ENCODE peak calls at places on chromosomes 3 and 15, in seven cellular contexts. N is body of pancreas, C is GM06990, Y is HFF-Myc, X is AG10803, P is transverse colon, Q is SK-N-SH. E is an unnamed sample.

GRCh38 chr3:122754867-122755835 is 38.5 kb downstream of the HSPBAP1 start:
- DNase-seq in X (peak), Q (peak), P (no peak), C (no peak), N (peak), Y (no peak), E (no peak)

GRCh38 chr15:63038926-63039673 is 3.4 kb upstream of the TPM1 start:
- DNase-seq in Y (no peak), X (peak), N (no peak), C (no peak), Q (no peak), P (no peak), E (peak)

GRCh38 chr3:13025090-13025489 is 48.1 kb downstream of the IQSEC1 start:
- DNase-seq in N (peak), Y (no peak), X (peak), Q (no peak), C (no peak), P (no peak), E (peak)

GRCh38 chr15:35288580-35288979 is 203.5 kb upstream of the NANOGP8 start:
- DNase-seq in X (no peak), P (no peak), Q (peak), N (no peak), Y (no peak), C (no peak), E (no peak)

GRCh38 chr3:16266714-16267113 is 1.7 kb downstream of the OXNAD1 start:
- DNase-seq in X (no peak), Y (no peak), Q (no peak), P (no peak), N (no peak), C (no peak), E (no peak)

GRCh38 chr3:104916971-104917370 is 449.7 kb upstream of the ALCAM start:
- DNase-seq in X (no peak), N (no peak), P (no peak), Q (no peak), Y (no peak), C (no peak), E (peak)

GRCh38 chr15:69852482-69853275 is 245.0 kb downstream of the TLE3 start:
- DNase-seq in P (no peak), X (peak), Y (no peak), N (no peak), C (no peak), Q (no peak), E (no peak)

GRCh38 chr3:169811606-169812123 is 1.0 kb upstream of the LRRIQ4 start:
- DNase-seq in X (peak), C (no peak), Y (peak), N (no peak), P (no peak), Q (no peak), E (peak)

GRCh38 chr3:128488995-128489859 is 3.8 kb downstream of the GATA2 start:
- DNase-seq in N (peak), Y (no peak), C (no peak), X (peak), Q (peak), P (no peak), E (no peak)

GRCh38 chr3:145798005-145798404 is 363.0 kb downstream of the PLOD2 start:
- DNase-seq in N (peak), Q (no peak), X (no peak), Y (no peak), P (no peak), C (no peak), E (no peak)

GRCh38 chr3:145801699-145802098 is 359.3 kb downstream of the PLOD2 start:
- DNase-seq in P (no peak), Y (no peak), Q (no peak), N (no peak), C (no peak), X (no peak), E (no peak)

GRCh38 chr3:145798691-145799550 is 362.1 kb downstream of the PLOD2 start:
- DNase-seq in Y (no peak), Q (no peak), P (no peak), X (peak), N (no peak), C (no peak), E (no peak)
- TF ChIP-seq CTCF in Y (no peak), Q (no peak), P (no peak), X (no peak), N (no peak), C (no peak), E (no peak)

GRCh38 chr15:90907838-90908507 is 4.9 kb downstream of the MAN2A2 start:
- DNase-seq in Q (no peak), C (no peak), Y (no peak), P (no peak), X (no peak), N (no peak), E (peak)
- H3K4me3 ChIP-seq in Q (no peak), C (no peak), Y (no peak), P (no peak), X (no peak), N (no peak), E (no peak)

DNA sequence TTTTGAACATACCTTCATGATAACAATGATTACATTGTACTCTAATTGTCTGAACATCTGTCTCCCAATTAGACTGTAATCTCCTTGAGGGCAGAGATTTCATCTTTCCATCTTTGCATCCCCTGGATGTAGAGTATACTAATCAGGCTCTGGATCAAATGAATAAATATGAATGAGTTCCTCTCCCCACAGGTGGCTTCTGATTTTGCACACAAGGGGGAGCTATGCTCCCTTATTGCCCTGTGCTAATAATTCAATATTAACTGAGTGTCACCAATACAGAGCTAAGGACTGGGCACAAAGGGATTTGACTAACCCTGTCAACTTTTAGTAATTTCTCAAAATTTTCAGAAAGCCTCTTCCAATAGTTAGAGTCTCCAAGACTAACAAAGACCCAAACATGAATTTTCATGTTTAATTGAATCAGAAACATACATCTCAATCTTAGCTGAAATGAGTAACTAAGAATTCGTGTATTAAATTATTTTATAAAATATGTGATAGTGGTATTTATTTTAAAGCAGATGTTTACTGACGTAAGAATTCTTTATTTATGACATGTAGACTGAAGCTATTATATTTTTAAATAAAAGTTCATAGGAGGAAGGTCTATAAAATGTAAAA is 3.0 kb downstream of the DUOXA1 start:
- DNase-seq in Q (no peak), C (no peak), P (no peak), X (peak), N (peak), Y (no peak), E (no peak)
- TF ChIP-seq CTCF in Q (peak), C (peak), P (peak), X (peak), N (peak), Y (peak), E (peak)

GRCh38 chr3:33790091-33790490 is 8.3 kb upstream of the PDCD6IP start:
- DNase-seq in N (no peak), Y (no peak), X (no peak), P (no peak), Q (no peak), C (no peak), E (no peak)

GRCh38 chr3:33791477-33792166 is 6.8 kb upstream of the PDCD6IP start:
- DNase-seq in C (peak), Y (no peak), Q (no peak), X (no peak), N (peak), P (peak), E (peak)

GRCh38 chr3:33786565-33787327 is 11.7 kb upstream of the PDCD6IP start:
- DNase-seq in X (no peak), N (no peak), P (no peak), C (no peak), Y (no peak), Q (no peak), E (no peak)

GRCh38 chr3:33789183-33789954 is 9.1 kb upstream of the PDCD6IP start:
- DNase-seq in N (no peak), Q (no peak), P (no peak), X (no peak), C (no peak), Y (no peak), E (peak)

DNA sequence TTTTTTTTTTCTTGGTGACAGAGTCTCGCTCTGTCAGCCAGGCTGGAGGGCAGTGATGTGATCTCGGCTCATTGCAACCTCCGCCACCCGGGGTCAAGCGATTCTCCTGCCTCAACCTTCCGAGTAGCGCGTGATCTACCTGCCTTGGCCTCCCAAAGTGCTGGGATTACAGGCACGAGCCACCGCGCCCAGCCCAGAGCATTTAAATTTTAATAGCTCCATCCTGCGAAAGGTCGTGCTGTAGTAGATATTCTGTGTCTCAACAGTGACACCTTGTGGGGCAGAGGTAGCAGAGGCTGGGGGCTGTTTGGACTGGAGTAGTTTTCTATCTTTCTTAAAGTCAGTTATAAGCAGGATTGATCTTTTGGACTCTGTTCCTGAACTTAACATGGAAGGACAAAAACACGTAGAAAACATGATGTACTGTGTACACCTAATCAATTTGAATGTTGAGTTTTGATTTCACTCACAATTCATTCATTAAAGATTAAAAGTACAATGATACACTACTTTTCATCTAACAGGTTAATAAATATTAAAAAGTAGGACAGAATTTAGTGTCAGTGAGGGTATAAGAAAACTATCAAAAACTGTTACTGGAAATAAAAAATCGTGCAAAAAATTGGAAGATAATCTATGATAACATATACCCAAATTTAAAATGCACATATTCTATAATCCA is 11.0 kb upstream of the PDCD6IP start:
- DNase-seq in Q (peak), N (peak), C (peak), Y (no peak), X (peak), P (peak), E (peak)
- H3K4me3 ChIP-seq in Q (peak), N (no peak), C (peak), Y (no peak), X (peak), P (no peak), E (peak)

GRCh38 chr15:101608182-101608581 is 44.0 kb downstream of the TM2D3 start:
- DNase-seq in N (no peak), Q (no peak), X (no peak), C (no peak), P (no peak), Y (no peak), E (no peak)
- TF ChIP-seq CTCF in N (no peak), Q (no peak), X (no peak), C (no peak), P (no peak), Y (no peak), E (no peak)

GRCh38 chr3:127050733-127051132 is 67.8 kb downstream of the PLXNA1 start:
- DNase-seq in N (no peak), P (no peak), Y (no peak), Q (no peak), X (no peak), C (no peak), E (peak)

GRCh38 chr3:127053026-127053425 is 70.1 kb downstream of the PLXNA1 start:
- DNase-seq in X (no peak), N (no peak), Q (no peak), C (no peak), Y (no peak), P (no peak), E (no peak)

GRCh38 chr3:127045435-127046045 is 62.6 kb downstream of the PLXNA1 start:
- DNase-seq in X (no peak), Q (no peak), N (no peak), Y (no peak), C (no peak), P (no peak), E (no peak)

GRCh38 chr3:127052121-127052561 is 69.2 kb downstream of the PLXNA1 start:
- DNase-seq in N (peak), Q (no peak), P (peak), C (no peak), X (peak), Y (no peak), E (no peak)

GRCh38 chr3:127049390-127049789 is 66.5 kb downstream of the PLXNA1 start:
- DNase-seq in C (no peak), Q (no peak), N (no peak), Y (no peak), X (no peak), P (no peak), E (no peak)
- H3K4me3 ChIP-seq in C (no peak), Q (no peak), N (no peak), Y (no peak), X (no peak), P (no peak), E (no peak)